ENCODE peak calls at places on chromosomes 7 and 10, in nine cellular contexts. One of them, this sample, is unnamed.

GRCh38 chr7:91656486-91657237 is 223.8 kb downstream of the MTERF1 start:
- DNase-seq in GM23338: no peak
- DNase-seq in stomach: no peak
- DNase-seq in transverse colon: no peak
- DNase-seq in endothelial cell of umbilical vein: no peak
- DNase-seq in Panc1: no peak
- DNase-seq in suprapubic skin: peak; percentile 83
- DNase-seq in K562: no peak
- DNase-seq in HepG2: no peak
- DNase-seq in this sample: no peak

GRCh38 chr10:122911889-122912484 is 1.6 kb downstream of the FAM24A start:
- DNase-seq in GM23338: peak; percentile 84
- DNase-seq in stomach: peak; percentile 37
- DNase-seq in transverse colon: peak; percentile 24
- DNase-seq in endothelial cell of umbilical vein: peak; percentile 64
- DNase-seq in Panc1: no peak
- DNase-seq in suprapubic skin: no peak
- DNase-seq in K562: peak; percentile 59
- DNase-seq in HepG2: peak; percentile 29
- DNase-seq in this sample: no peak

GRCh38 chr10:25547391-25547790 is 372.6 kb downstream of the GPR158 start:
- DNase-seq in GM23338: peak; percentile 31
- DNase-seq in stomach: no peak
- DNase-seq in transverse colon: no peak
- DNase-seq in endothelial cell of umbilical vein: peak; percentile 81
- DNase-seq in Panc1: no peak
- DNase-seq in suprapubic skin: no peak
- DNase-seq in K562: no peak
- DNase-seq in HepG2: no peak
- DNase-seq in this sample: no peak

GRCh38 chr7:1124816-1125602 is 35.0 kb downstream of the ZFAND2A start:
- DNase-seq in GM23338: no peak
- DNase-seq in stomach: peak; percentile 72
- DNase-seq in transverse colon: no peak
- DNase-seq in endothelial cell of umbilical vein: no peak
- DNase-seq in Panc1: no peak
- DNase-seq in suprapubic skin: no peak
- DNase-seq in K562: no peak
- DNase-seq in HepG2: no peak
- DNase-seq in this sample: peak; percentile 33

GRCh38 chr7:73565675-73566342 is 8.3 kb upstream of the BCL7B start:
- DNase-seq in GM23338: no peak
- DNase-seq in stomach: no peak
- DNase-seq in transverse colon: no peak
- DNase-seq in endothelial cell of umbilical vein: no peak
- DNase-seq in Panc1: no peak
- DNase-seq in suprapubic skin: no peak
- DNase-seq in K562: no peak
- DNase-seq in HepG2: no peak
- DNase-seq in this sample: no peak

GRCh38 chr7:139108256-139109187 is 998 bp downstream of the ZC3HAV1 start:
- DNase-seq in GM23338: peak; percentile 54
- DNase-seq in stomach: peak; percentile 38
- DNase-seq in transverse colon: peak; percentile 41
- DNase-seq in endothelial cell of umbilical vein: peak; percentile 40
- DNase-seq in Panc1: no peak
- DNase-seq in suprapubic skin: peak; percentile 69
- DNase-seq in K562: peak; percentile 73
- DNase-seq in HepG2: no peak
- DNase-seq in this sample: no peak

GRCh38 chr7:112192236-112193154 is 13.7 kb downstream of the DOCK4 start:
- DNase-seq in GM23338: no peak
- DNase-seq in stomach: no peak
- DNase-seq in transverse colon: no peak
- DNase-seq in endothelial cell of umbilical vein: peak; percentile 98
- DNase-seq in Panc1: peak; percentile 74
- DNase-seq in suprapubic skin: no peak
- DNase-seq in K562: no peak
- DNase-seq in HepG2: no peak
- DNase-seq in this sample: no peak

GRCh38 chr7:5523052-5523711 is 99.5 kb upstream of the TNRC18 start:
- DNase-seq in GM23338: peak; percentile 62
- DNase-seq in stomach: no peak
- DNase-seq in transverse colon: peak; percentile 44
- DNase-seq in endothelial cell of umbilical vein: no peak
- DNase-seq in Panc1: no peak
- DNase-seq in suprapubic skin: no peak
- DNase-seq in K562: no peak
- DNase-seq in HepG2: no peak
- DNase-seq in this sample: no peak

GRCh38 chr10:17387861-17388503 is 66.4 kb downstream of the ST8SIA6 start:
- DNase-seq in GM23338: peak; percentile 18
- DNase-seq in stomach: no peak
- DNase-seq in transverse colon: no peak
- DNase-seq in endothelial cell of umbilical vein: no peak
- DNase-seq in Panc1: no peak
- DNase-seq in suprapubic skin: no peak
- DNase-seq in K562: no peak
- DNase-seq in HepG2: peak; percentile 31
- DNase-seq in this sample: no peak

GRCh38 chr7:149827089-149827981 is 10.8 kb upstream of the ZNF862 start:
- DNase-seq in GM23338: no peak
- DNase-seq in stomach: no peak
- DNase-seq in transverse colon: no peak
- DNase-seq in endothelial cell of umbilical vein: no peak
- DNase-seq in Panc1: no peak
- DNase-seq in suprapubic skin: peak; percentile 60
- DNase-seq in K562: peak; percentile 79
- DNase-seq in HepG2: no peak
- DNase-seq in this sample: peak; percentile 46

GRCh38 chr10:122342293-122343134 is 32.0 kb upstream of the PLEKHA1 start:
- DNase-seq in GM23338: peak; percentile 75
- DNase-seq in stomach: no peak
- DNase-seq in transverse colon: peak; percentile 19
- DNase-seq in endothelial cell of umbilical vein: peak; percentile 71
- DNase-seq in Panc1: no peak
- DNase-seq in suprapubic skin: no peak
- DNase-seq in K562: peak; percentile 46
- DNase-seq in HepG2: peak; percentile 54
- DNase-seq in this sample: no peak

GRCh38 chr7:149813254-149814035 is 24.7 kb upstream of the ZNF862 start:
- DNase-seq in GM23338: no peak
- DNase-seq in stomach: no peak
- DNase-seq in transverse colon: no peak
- DNase-seq in endothelial cell of umbilical vein: no peak
- DNase-seq in Panc1: no peak
- DNase-seq in suprapubic skin: no peak
- DNase-seq in K562: peak; percentile 57
- DNase-seq in HepG2: no peak
- DNase-seq in this sample: no peak

GRCh38 chr7:24786941-24787340 is 29.7 kb upstream of the GSDME start:
- DNase-seq in GM23338: no peak
- DNase-seq in stomach: no peak
- DNase-seq in transverse colon: no peak
- DNase-seq in endothelial cell of umbilical vein: peak; percentile 72
- DNase-seq in Panc1: peak; percentile 73
- DNase-seq in suprapubic skin: peak; percentile 78
- DNase-seq in K562: no peak
- DNase-seq in HepG2: no peak
- DNase-seq in this sample: no peak

DNA sequence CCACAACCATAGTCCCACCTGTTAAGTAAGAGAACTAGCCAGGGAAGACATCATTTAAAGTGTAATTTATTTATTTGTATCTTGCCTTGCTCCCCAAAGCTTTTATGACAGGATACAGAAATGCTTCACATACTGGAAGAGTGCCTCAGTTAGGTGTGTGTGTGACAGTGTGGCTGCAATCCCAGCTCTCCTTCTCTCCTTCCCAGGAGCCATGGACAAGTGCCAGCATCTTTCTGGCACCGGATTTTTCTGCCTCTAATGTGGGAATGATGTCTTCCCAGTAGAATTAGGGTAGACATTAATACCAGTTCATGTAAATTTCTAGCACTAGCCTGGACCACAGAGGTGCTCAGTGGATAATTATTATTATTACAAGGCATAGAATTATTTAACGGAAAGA is 30.3 kb upstream of the ATXN7L1 start:
- DNase-seq in GM23338: no peak
- DNase-seq in stomach: no peak
- DNase-seq in transverse colon: no peak
- DNase-seq in endothelial cell of umbilical vein: no peak
- DNase-seq in Panc1: no peak
- DNase-seq in suprapubic skin: no peak
- DNase-seq in K562: no peak
- DNase-seq in HepG2: no peak
- DNase-seq in this sample: no peak
- TF ChIP-seq POLR2AphosphoS5 in GM23338: no peak
- TF ChIP-seq POLR2AphosphoS5 in stomach: no peak
- TF ChIP-seq POLR2AphosphoS5 in transverse colon: no peak
- TF ChIP-seq POLR2AphosphoS5 in endothelial cell of umbilical vein: no peak
- TF ChIP-seq POLR2AphosphoS5 in Panc1: no peak
- TF ChIP-seq POLR2AphosphoS5 in suprapubic skin: no peak
- TF ChIP-seq POLR2AphosphoS5 in K562: no peak
- TF ChIP-seq POLR2AphosphoS5 in HepG2: no peak
- TF ChIP-seq POLR2AphosphoS5 in this sample: no peak

DNA sequence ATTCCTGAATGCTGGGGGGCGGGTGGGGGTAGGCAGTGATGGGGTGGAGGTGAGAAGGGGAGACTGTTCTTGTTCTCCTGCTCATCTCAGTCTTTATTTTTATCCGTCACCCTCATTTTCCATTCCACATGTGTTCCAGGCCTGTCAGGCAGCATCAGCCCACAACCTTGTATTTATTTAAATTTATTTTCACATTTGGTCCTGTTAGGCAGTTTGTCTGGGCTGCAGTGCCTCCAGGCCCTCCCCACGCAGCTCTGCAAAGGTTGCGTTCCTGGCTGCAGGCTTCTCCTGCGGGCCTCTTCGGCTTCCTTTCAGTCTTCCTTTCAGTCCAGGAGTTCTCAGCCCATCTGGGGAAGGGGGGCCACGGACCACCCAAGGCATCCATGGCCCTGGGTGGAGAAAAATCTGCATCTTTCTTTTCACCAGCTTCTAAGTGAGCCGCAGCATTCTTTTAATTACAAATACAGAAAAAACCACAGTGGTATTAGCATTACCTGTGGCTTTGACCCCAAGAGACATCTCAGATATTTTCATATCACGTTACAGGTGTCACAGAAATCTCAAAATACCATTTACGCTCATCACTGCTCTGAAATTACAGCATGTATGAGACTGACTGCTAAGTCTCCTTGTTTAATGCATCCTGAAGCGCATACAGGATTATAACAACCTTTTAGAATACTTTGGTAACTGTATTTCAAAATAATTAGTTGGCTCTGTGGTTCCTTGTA is 94.0 kb downstream of the C10orf105 start:
- DNase-seq in GM23338: no peak
- DNase-seq in stomach: no peak
- DNase-seq in transverse colon: no peak
- DNase-seq in endothelial cell of umbilical vein: no peak
- DNase-seq in Panc1: no peak
- DNase-seq in suprapubic skin: no peak
- DNase-seq in K562: no peak
- DNase-seq in HepG2: no peak
- DNase-seq in this sample: no peak
- TF ChIP-seq POLR2AphosphoS5 in GM23338: no peak
- TF ChIP-seq POLR2AphosphoS5 in stomach: no peak
- TF ChIP-seq POLR2AphosphoS5 in transverse colon: no peak
- TF ChIP-seq POLR2AphosphoS5 in endothelial cell of umbilical vein: no peak
- TF ChIP-seq POLR2AphosphoS5 in Panc1: no peak
- TF ChIP-seq POLR2AphosphoS5 in suprapubic skin: no peak
- TF ChIP-seq POLR2AphosphoS5 in K562: no peak
- TF ChIP-seq POLR2AphosphoS5 in HepG2: no peak
- TF ChIP-seq POLR2AphosphoS5 in this sample: no peak

GRCh38 chr7:46774515-46774914 is 807.4 kb downstream of the TNS3 start:
- DNase-seq in GM23338: no peak
- DNase-seq in stomach: no peak
- DNase-seq in transverse colon: no peak
- DNase-seq in endothelial cell of umbilical vein: no peak
- DNase-seq in Panc1: no peak
- DNase-seq in suprapubic skin: no peak
- DNase-seq in K562: no peak
- DNase-seq in HepG2: no peak
- DNase-seq in this sample: no peak
- TF ChIP-seq POLR2AphosphoS5 in GM23338: no peak
- TF ChIP-seq POLR2AphosphoS5 in stomach: no peak
- TF ChIP-seq POLR2AphosphoS5 in transverse colon: peak; percentile 18
- TF ChIP-seq POLR2AphosphoS5 in endothelial cell of umbilical vein: no peak
- TF ChIP-seq POLR2AphosphoS5 in Panc1: no peak
- TF ChIP-seq POLR2AphosphoS5 in suprapubic skin: no peak
- TF ChIP-seq POLR2AphosphoS5 in K562: no peak
- TF ChIP-seq POLR2AphosphoS5 in HepG2: no peak
- TF ChIP-seq POLR2AphosphoS5 in this sample: no peak

DNA sequence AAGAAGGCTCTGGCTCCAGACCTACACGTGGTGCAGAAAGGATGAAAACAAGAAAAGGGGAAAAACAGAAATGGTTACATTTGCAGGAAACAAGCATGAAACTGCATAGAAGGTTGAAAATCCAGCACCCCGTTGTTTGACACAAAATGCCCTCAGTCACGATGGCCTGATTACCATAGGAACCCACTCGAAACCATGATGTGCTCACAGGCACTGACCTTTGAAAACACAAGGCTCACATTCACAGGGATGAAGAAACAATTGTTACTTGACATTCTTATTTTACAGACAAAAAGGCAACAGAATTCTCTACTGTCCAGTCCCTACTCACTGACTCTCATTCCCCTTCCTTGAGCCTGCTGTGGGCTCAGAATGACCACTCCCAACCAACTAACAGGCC is 131.4 kb upstream of the PDLIM1 start:
- DNase-seq in GM23338: no peak
- DNase-seq in stomach: no peak
- DNase-seq in transverse colon: no peak
- DNase-seq in endothelial cell of umbilical vein: no peak
- DNase-seq in Panc1: no peak
- DNase-seq in suprapubic skin: no peak
- DNase-seq in K562: no peak
- DNase-seq in HepG2: no peak
- DNase-seq in this sample: no peak
- TF ChIP-seq POLR2AphosphoS5 in GM23338: no peak
- TF ChIP-seq POLR2AphosphoS5 in stomach: no peak
- TF ChIP-seq POLR2AphosphoS5 in transverse colon: no peak
- TF ChIP-seq POLR2AphosphoS5 in endothelial cell of umbilical vein: no peak
- TF ChIP-seq POLR2AphosphoS5 in Panc1: no peak
- TF ChIP-seq POLR2AphosphoS5 in suprapubic skin: no peak
- TF ChIP-seq POLR2AphosphoS5 in K562: no peak
- TF ChIP-seq POLR2AphosphoS5 in HepG2: no peak
- TF ChIP-seq POLR2AphosphoS5 in this sample: no peak